ENCODE peak calls at places on chromosome 4, in eight cellular contexts. D is IMR-90, G is upper lobe of left lung, Q is stomach, T is ovary, L is lower leg skin, N is right lobe of liver, F is breast epithelium. Y is an unnamed sample.

GRCh38 chr4:123406862-123407261 is 10.3 kb downstream of the SPRY1 start:
- DNase-seq in D (no peak), G (no peak), Q (no peak), T (no peak), L (no peak), N (no peak), F (no peak), Y (no peak)

GRCh38 chr4:19999775-20000414 is 251.8 kb upstream of the SLIT2 start:
- DNase-seq in D (no peak), G (no peak), Q (no peak), T (no peak), L (no peak), N (no peak), F (no peak), Y (no peak)

GRCh38 chr4:172900880-172901279 is 267.7 kb upstream of the GALNT7 start:
- DNase-seq in D (no peak), G (no peak), Q (no peak), T (no peak), L (no peak), N (no peak), F (no peak), Y (no peak)

GRCh38 chr4:122992111-122992510 is 69.7 kb upstream of the NUDT6 start:
- DNase-seq in D (no peak), G (no peak), Q (no peak), T (no peak), L (no peak), N (no peak), F (no peak), Y (no peak)

GRCh38 chr4:88359558-88359957 is 19.1 kb upstream of the HERC6 start:
- DNase-seq in D (no peak), G (no peak), Q (no peak), T (no peak), L (no peak), N (no peak), F (no peak), Y (no peak)

GRCh38 chr4:87919951-87920350 is 55.6 kb upstream of the SPP1 start:
- DNase-seq in D (no peak), G (no peak), Q (no peak), T (no peak), L (no peak), N (no peak), F (no peak), Y (no peak)

GRCh38 chr4:77172336-77172735 is 15.3 kb downstream of the CCNG2 start:
- DNase-seq in D (peak), G (no peak), Q (no peak), T (no peak), L (no peak), N (no peak), F (no peak), Y (no peak)

GRCh38 chr4:165502919-165503907 is 124.4 kb downstream of the CPE start:
- DNase-seq in D (peak), G (no peak), Q (no peak), T (no peak), L (no peak), N (no peak), F (no peak), Y (no peak)

GRCh38 chr4:100288811-100289529 is 98.7 kb upstream of the DDIT4L start:
- DNase-seq in D (peak), G (no peak), Q (no peak), T (no peak), L (no peak), N (no peak), F (no peak), Y (no peak)

GRCh38 chr4:176607807-176608206 is 184.9 kb downstream of the VEGFC start:
- DNase-seq in D (no peak), G (no peak), Q (no peak), T (no peak), L (no peak), N (no peak), F (no peak), Y (no peak)

GRCh38 chr4:119638359-119638758 is 9.8 kb upstream of the PDE5A start:
- DNase-seq in D (no peak), G (no peak), Q (no peak), T (no peak), L (no peak), N (no peak), F (no peak), Y (no peak)

GRCh38 chr4:106019771-106020170 is 124.5 kb downstream of the NPNT start:
- DNase-seq in D (peak), G (no peak), Q (no peak), T (no peak), L (no peak), N (no peak), F (no peak), Y (no peak)

GRCh38 chr4:41509411-41510008 is 28.4 kb upstream of the LIMCH1 start:
- DNase-seq in D (no peak), G (no peak), Q (peak), T (no peak), L (no peak), N (no peak), F (no peak), Y (no peak)

GRCh38 chr4:6885953-6886557 is 23.6 kb upstream of the TBC1D14 start:
- DNase-seq in D (peak), G (peak), Q (peak), T (peak), L (peak), N (peak), F (peak), Y (no peak)

GRCh38 chr4:78612398-78613005 is 60.9 kb downstream of the ANXA3 start:
- DNase-seq in D (peak), G (no peak), Q (no peak), T (no peak), L (no peak), N (no peak), F (no peak), Y (peak)

GRCh38 chr4:152436384-152436783 is 99.5 kb downstream of the FBXW7 start:
- DNase-seq in D (no peak), G (no peak), Q (no peak), T (no peak), L (no peak), N (no peak), F (no peak), Y (no peak)

GRCh38 chr4:93912146-93912545 is 83.6 kb downstream of the ATOH1 start:
- DNase-seq in D (no peak), G (no peak), Q (no peak), T (no peak), L (no peak), N (no peak), F (no peak), Y (no peak)

GRCh38 chr4:84846985-84847384 is 119.5 kb downstream of the WDFY3 start:
- DNase-seq in D (no peak), G (no peak), Q (no peak), T (no peak), L (no peak), N (no peak), F (no peak), Y (no peak)

GRCh38 chr4:69066945-69067344 is 29.3 kb upstream of the UGT2B7 start:
- DNase-seq in D (peak), G (no peak), Q (no peak), T (no peak), L (no peak), N (no peak), F (no peak), Y (no peak)

GRCh38 chr4:176778063-176778462 is 14.7 kb downstream of the VEGFC start:
- DNase-seq in D (peak), G (no peak), Q (no peak), T (no peak), L (no peak), N (no peak), F (no peak), Y (no peak)

GRCh38 chr4:3252831-3253641 is 4.1 kb downstream of the MSANTD1 start:
- DNase-seq in D (no peak), G (peak), Q (no peak), T (peak), L (no peak), N (peak), F (no peak), Y (no peak)

GRCh38 chr4:128583753-128584712 is 225.5 kb upstream of the JADE1 start:
- DNase-seq in D (no peak), G (no peak), Q (peak), T (no peak), L (no peak), N (peak), F (no peak), Y (no peak)

GRCh38 chr4:125315571-125316390 is 1.0 kb downstream of the FAT4 start:
- DNase-seq in D (peak), G (peak), Q (peak), T (peak), L (no peak), N (peak), F (no peak), Y (peak)

GRCh38 chr4:170853422-170854021 is 763.8 kb upstream of the AADAT start:
- DNase-seq in D (no peak), G (peak), Q (peak), T (no peak), L (no peak), N (peak), F (no peak), Y (peak)

GRCh38 chr4:165540206-165540865 is 161.5 kb downstream of the CPE start:
- DNase-seq in D (no peak), G (no peak), Q (no peak), T (no peak), L (no peak), N (no peak), F (no peak), Y (no peak)

GRCh38 chr4:109912706-109913621 is at the start of gene EGF:
- DNase-seq in D (peak), G (peak), Q (no peak), T (no peak), L (no peak), N (no peak), F (no peak), Y (no peak)
- H3K4me3 ChIP-seq in D (peak), G (peak), Q (no peak), T (no peak), L (no peak), N (no peak), F (no peak), Y (no peak)

DNA sequence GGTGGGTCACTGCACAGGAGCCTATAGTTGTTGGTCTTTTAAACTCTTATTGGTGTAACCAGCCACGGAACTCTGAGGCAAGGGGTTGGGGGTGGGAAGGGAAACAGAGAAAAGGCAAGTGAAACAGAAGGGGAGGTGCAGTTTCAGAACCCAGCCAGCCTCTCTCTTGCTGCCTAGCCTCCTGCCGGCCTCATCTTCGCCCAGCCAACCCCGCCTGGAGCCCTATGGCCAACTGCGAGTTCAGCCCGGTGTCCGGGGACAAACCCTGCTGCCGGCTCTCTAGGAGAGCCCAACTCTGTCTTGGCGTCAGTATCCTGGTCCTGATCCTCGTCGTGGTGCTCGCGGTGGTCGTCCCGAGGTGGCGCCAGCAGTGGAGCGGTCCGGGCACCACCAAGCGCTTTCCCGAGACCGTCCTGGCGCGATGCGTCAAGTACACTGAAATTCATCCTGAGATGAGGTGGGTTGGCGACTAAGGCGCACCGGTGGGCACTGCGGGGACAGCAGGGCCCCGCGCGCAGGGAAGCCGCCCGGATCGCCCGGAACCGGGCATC is at the start of gene CD38:
- DNase-seq in D (no peak), G (peak), Q (no peak), T (no peak), L (no peak), N (peak), F (no peak), Y (peak)
- TF ChIP-seq POLR2A in D (no peak), G (no peak), Q (no peak), T (no peak), L (no peak), N (no peak), F (no peak), Y (peak)

GRCh38 chr4:137069473-137069872 is 462.8 kb downstream of the PCDH18 start:
- DNase-seq in D (no peak), G (no peak), Q (no peak), T (no peak), L (no peak), N (no peak), F (no peak), Y (no peak)
- TF ChIP-seq CTCF in D (no peak), G (no peak), Q (no peak), T (no peak), L (no peak), N (no peak), F (no peak), Y (no peak)

GRCh38 chr4:139050436-139050835 is 34.9 kb downstream of the NOCT start:
- DNase-seq in D (peak), G (no peak), Q (no peak), T (no peak), L (no peak), N (no peak), F (no peak), Y (no peak)

GRCh38 chr4:139053909-139054308 is 38.3 kb downstream of the NOCT start:
- DNase-seq in D (no peak), G (no peak), Q (no peak), T (no peak), L (no peak), N (no peak), F (no peak), Y (no peak)

DNA sequence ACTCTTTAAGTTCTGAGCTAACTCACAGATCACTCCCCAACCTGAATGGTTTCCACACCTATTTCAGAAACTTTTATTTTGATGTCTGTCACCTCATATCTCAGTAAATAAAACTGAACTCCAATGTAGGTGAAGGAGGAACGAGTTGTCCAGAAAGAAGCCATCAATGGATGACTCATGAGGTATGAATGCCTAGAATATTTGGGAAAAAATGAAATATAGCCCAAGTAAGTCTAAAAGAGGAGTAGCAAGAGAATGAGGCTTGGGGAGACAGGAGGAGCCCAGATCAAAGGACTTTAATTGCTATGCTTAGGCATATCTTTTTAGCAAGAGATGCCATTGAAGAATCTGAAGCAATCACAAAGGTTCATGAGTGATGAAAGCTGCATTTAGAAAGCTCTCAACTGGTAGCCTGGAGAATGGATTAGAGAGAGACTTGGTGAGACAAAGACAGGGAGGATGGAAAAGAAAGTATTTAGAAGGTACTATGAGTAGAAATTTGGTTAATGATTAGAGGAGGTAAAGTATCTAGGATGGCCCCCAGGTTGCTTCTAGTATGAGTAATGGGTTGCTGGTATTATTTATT is 39.3 kb downstream of the NOCT start:
- DNase-seq in D (peak), G (no peak), Q (no peak), T (no peak), L (no peak), N (no peak), F (no peak), Y (no peak)
- H3K4me3 ChIP-seq in D (no peak), G (no peak), Q (no peak), T (no peak), L (no peak), N (no peak), F (no peak), Y (no peak)

DNA sequence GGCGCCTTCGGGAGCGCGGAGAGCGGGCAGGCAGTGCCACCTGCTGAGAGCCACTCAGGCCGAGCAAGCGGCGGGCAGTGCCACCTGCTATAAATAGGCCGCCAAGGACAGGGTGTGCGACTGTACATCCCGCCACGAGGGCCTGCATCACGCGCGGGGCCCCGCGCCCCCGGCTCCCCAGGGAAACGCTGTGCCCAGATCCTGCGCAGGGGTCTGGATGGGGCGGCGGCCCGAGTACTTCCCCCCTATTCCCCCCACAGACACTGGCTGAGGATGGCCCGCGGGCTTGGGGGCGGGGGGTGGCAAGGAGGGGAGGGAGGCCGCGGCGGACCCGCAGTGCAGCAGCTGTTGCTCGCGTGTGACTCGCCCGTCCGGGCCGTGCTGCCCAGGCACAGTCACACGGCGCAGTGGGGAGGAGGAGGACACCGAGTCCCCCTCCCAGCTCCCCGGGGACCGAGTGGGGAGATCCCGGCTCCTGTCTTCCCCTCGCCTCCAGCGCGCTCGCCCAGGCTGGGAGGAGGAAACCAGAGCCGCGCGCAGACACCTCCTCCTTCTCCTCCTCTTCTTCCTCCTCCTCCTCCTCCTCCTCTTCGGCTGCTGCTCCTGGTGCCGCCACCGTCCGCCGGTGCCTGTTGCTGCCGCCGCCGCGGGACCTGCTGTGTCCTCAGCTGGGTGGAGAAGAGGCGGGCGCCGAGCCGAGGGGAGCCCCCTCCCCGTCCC is at the start of gene TBC1D1:
- DNase-seq in D (no peak), G (peak), Q (peak), T (peak), L (no peak), N (peak), F (peak), Y (peak)
- TF ChIP-seq POLR2A in D (no peak), G (no peak), Q (no peak), T (no peak), L (no peak), N (no peak), F (no peak), Y (peak)

GRCh38 chr4:1309261-1310010 is 19.7 kb downstream of the MAEA start:
- DNase-seq in D (peak), G (peak), Q (peak), T (peak), L (peak), N (peak), F (peak), Y (peak)
- TF ChIP-seq CTCF in D (no peak), G (no peak), Q (no peak), T (no peak), L (no peak), N (no peak), F (no peak), Y (no peak)

GRCh38 chr4:5055411-5055810 is 4.1 kb downstream of the STK32B start:
- DNase-seq in D (no peak), G (no peak), Q (no peak), T (no peak), L (peak), N (no peak), F (no peak), Y (no peak)
- H3K4me3 ChIP-seq in D (no peak), G (no peak), Q (no peak), T (no peak), L (no peak), N (no peak), F (no peak), Y (no peak)

GRCh38 chr4:18025263-18025662 is 3.7 kb upstream of the LCORL start:
- DNase-seq in D (no peak), G (no peak), Q (no peak), T (no peak), L (no peak), N (no peak), F (no peak), Y (no peak)
- TF ChIP-seq POLR2A in D (no peak), G (no peak), Q (no peak), T (no peak), L (no peak), N (no peak), F (no peak), Y (no peak)